ENCODE peak calls at places on chromosomes 13 and 19, in nine cellular contexts. One of them, this sample, is unnamed.

GRCh38 chr19:35122687-35123551 is 7.3 kb downstream of the FXYD3 start:
- DNase-seq in hypothalamus: no peak
- DNase-seq in non-pigmented ciliary epithelial cell: no peak
- DNase-seq in activated CD8-positive, alpha-beta memory T cell treated with anti-CD3 and anti-CD28 coated beads, Interleukin-2, amount 50 U/mL, for 48 hours: no peak
- DNase-seq in germinal center: no peak
- DNase-seq in kidney glomerular epithelial cell: no peak
- DNase-seq in C1 segment of cervical spinal cord: no peak
- DNase-seq in stimulated activated CD4-positive, alpha-beta T cell treated with anti-CD3 and anti-CD28 coated beads, TNF-alpha, amount 100 ng/mL, for 1 hour: no peak
- DNase-seq in NCI-H2081: no peak
- DNase-seq in this sample: no peak

GRCh38 chr19:50796634-50797428 is 6.6 kb downstream of the ACP4 start:
- DNase-seq in hypothalamus: no peak
- DNase-seq in stimulated activated CD4-positive, alpha-beta T cell treated with anti-CD3 and anti-CD28 coated beads, TNF-alpha, amount 100 ng/mL, for 1 hour: no peak
- DNase-seq in non-pigmented ciliary epithelial cell: no peak
- DNase-seq in germinal center: no peak
- DNase-seq in C1 segment of cervical spinal cord: no peak
- DNase-seq in NCI-H2081: no peak
- DNase-seq in kidney glomerular epithelial cell: no peak
- DNase-seq in activated CD8-positive, alpha-beta memory T cell treated with anti-CD3 and anti-CD28 coated beads, Interleukin-2, amount 50 U/mL, for 48 hours: peak; percentile 68
- DNase-seq in this sample: no peak

GRCh38 chr19:493391-494170 is 2.7 kb upstream of the MADCAM1 start:
- DNase-seq in hypothalamus: no peak
- DNase-seq in non-pigmented ciliary epithelial cell: no peak
- DNase-seq in kidney glomerular epithelial cell: no peak
- DNase-seq in stimulated activated CD4-positive, alpha-beta T cell treated with anti-CD3 and anti-CD28 coated beads, TNF-alpha, amount 100 ng/mL, for 1 hour: no peak
- DNase-seq in C1 segment of cervical spinal cord: no peak
- DNase-seq in NCI-H2081: no peak
- DNase-seq in activated CD8-positive, alpha-beta memory T cell treated with anti-CD3 and anti-CD28 coated beads, Interleukin-2, amount 50 U/mL, for 48 hours: no peak
- DNase-seq in germinal center: no peak
- DNase-seq in this sample: peak; percentile 16

GRCh38 chr13:64223016-64223415 is 2807.4 kb upstream of the PCDH20 start:
- DNase-seq in hypothalamus: no peak
- DNase-seq in non-pigmented ciliary epithelial cell: no peak
- DNase-seq in germinal center: no peak
- DNase-seq in stimulated activated CD4-positive, alpha-beta T cell treated with anti-CD3 and anti-CD28 coated beads, TNF-alpha, amount 100 ng/mL, for 1 hour: no peak
- DNase-seq in NCI-H2081: no peak
- DNase-seq in activated CD8-positive, alpha-beta memory T cell treated with anti-CD3 and anti-CD28 coated beads, Interleukin-2, amount 50 U/mL, for 48 hours: no peak
- DNase-seq in C1 segment of cervical spinal cord: no peak
- DNase-seq in kidney glomerular epithelial cell: no peak
- DNase-seq in this sample: no peak

GRCh38 chr13:96091164-96091931 is 1.4 kb downstream of the HS6ST3 start:
- DNase-seq in germinal center: peak; percentile 2
- DNase-seq in non-pigmented ciliary epithelial cell: no peak
- DNase-seq in C1 segment of cervical spinal cord: peak; percentile 2
- DNase-seq in activated CD8-positive, alpha-beta memory T cell treated with anti-CD3 and anti-CD28 coated beads, Interleukin-2, amount 50 U/mL, for 48 hours: peak; percentile 44
- DNase-seq in hypothalamus: peak; percentile 17
- DNase-seq in NCI-H2081: no peak
- DNase-seq in kidney glomerular epithelial cell: no peak
- DNase-seq in stimulated activated CD4-positive, alpha-beta T cell treated with anti-CD3 and anti-CD28 coated beads, TNF-alpha, amount 100 ng/mL, for 1 hour: no peak
- DNase-seq in this sample: peak; percentile 13

GRCh38 chr13:34070544-34071303 is 252.8 kb downstream of the RFC3 start:
- DNase-seq in kidney glomerular epithelial cell: no peak
- DNase-seq in non-pigmented ciliary epithelial cell: no peak
- DNase-seq in hypothalamus: no peak
- DNase-seq in NCI-H2081: no peak
- DNase-seq in stimulated activated CD4-positive, alpha-beta T cell treated with anti-CD3 and anti-CD28 coated beads, TNF-alpha, amount 100 ng/mL, for 1 hour: no peak
- DNase-seq in activated CD8-positive, alpha-beta memory T cell treated with anti-CD3 and anti-CD28 coated beads, Interleukin-2, amount 50 U/mL, for 48 hours: no peak
- DNase-seq in C1 segment of cervical spinal cord: no peak
- DNase-seq in germinal center: no peak
- DNase-seq in this sample: no peak

GRCh38 chr13:51027644-51028043 is 83.4 kb downstream of the C13orf42 start:
- DNase-seq in kidney glomerular epithelial cell: no peak
- DNase-seq in germinal center: no peak
- DNase-seq in C1 segment of cervical spinal cord: no peak
- DNase-seq in stimulated activated CD4-positive, alpha-beta T cell treated with anti-CD3 and anti-CD28 coated beads, TNF-alpha, amount 100 ng/mL, for 1 hour: no peak
- DNase-seq in activated CD8-positive, alpha-beta memory T cell treated with anti-CD3 and anti-CD28 coated beads, Interleukin-2, amount 50 U/mL, for 48 hours: no peak
- DNase-seq in hypothalamus: no peak
- DNase-seq in NCI-H2081: no peak
- DNase-seq in non-pigmented ciliary epithelial cell: no peak
- DNase-seq in this sample: no peak

GRCh38 chr19:44824758-44825157 is 15.9 kb downstream of the BCAM start:
- DNase-seq in germinal center: no peak
- DNase-seq in C1 segment of cervical spinal cord: no peak
- DNase-seq in hypothalamus: no peak
- DNase-seq in stimulated activated CD4-positive, alpha-beta T cell treated with anti-CD3 and anti-CD28 coated beads, TNF-alpha, amount 100 ng/mL, for 1 hour: no peak
- DNase-seq in non-pigmented ciliary epithelial cell: no peak
- DNase-seq in activated CD8-positive, alpha-beta memory T cell treated with anti-CD3 and anti-CD28 coated beads, Interleukin-2, amount 50 U/mL, for 48 hours: no peak
- DNase-seq in kidney glomerular epithelial cell: no peak
- DNase-seq in NCI-H2081: peak; percentile 33
- DNase-seq in this sample: no peak

GRCh38 chr13:97629601-97630272 is 195.8 kb downstream of the RAP2A start:
- DNase-seq in stimulated activated CD4-positive, alpha-beta T cell treated with anti-CD3 and anti-CD28 coated beads, TNF-alpha, amount 100 ng/mL, for 1 hour: no peak
- DNase-seq in germinal center: no peak
- DNase-seq in NCI-H2081: peak; percentile 59
- DNase-seq in activated CD8-positive, alpha-beta memory T cell treated with anti-CD3 and anti-CD28 coated beads, Interleukin-2, amount 50 U/mL, for 48 hours: no peak
- DNase-seq in kidney glomerular epithelial cell: no peak
- DNase-seq in hypothalamus: peak; percentile 9
- DNase-seq in non-pigmented ciliary epithelial cell: no peak
- DNase-seq in C1 segment of cervical spinal cord: no peak
- DNase-seq in this sample: no peak

GRCh38 chr19:45630463-45630862 is 8.7 kb downstream of the EML2 start:
- DNase-seq in activated CD8-positive, alpha-beta memory T cell treated with anti-CD3 and anti-CD28 coated beads, Interleukin-2, amount 50 U/mL, for 48 hours: no peak
- DNase-seq in NCI-H2081: no peak
- DNase-seq in kidney glomerular epithelial cell: peak; percentile 76
- DNase-seq in germinal center: no peak
- DNase-seq in hypothalamus: no peak
- DNase-seq in C1 segment of cervical spinal cord: no peak
- DNase-seq in non-pigmented ciliary epithelial cell: peak; percentile 85
- DNase-seq in stimulated activated CD4-positive, alpha-beta T cell treated with anti-CD3 and anti-CD28 coated beads, TNF-alpha, amount 100 ng/mL, for 1 hour: no peak
- DNase-seq in this sample: no peak

GRCh38 chr19:53903055-53903680 is 5.9 kb upstream of the CACNG7 start:
- DNase-seq in hypothalamus: no peak
- DNase-seq in germinal center: no peak
- DNase-seq in kidney glomerular epithelial cell: peak; percentile 42
- DNase-seq in non-pigmented ciliary epithelial cell: peak; percentile 8
- DNase-seq in C1 segment of cervical spinal cord: no peak
- DNase-seq in NCI-H2081: no peak
- DNase-seq in activated CD8-positive, alpha-beta memory T cell treated with anti-CD3 and anti-CD28 coated beads, Interleukin-2, amount 50 U/mL, for 48 hours: no peak
- DNase-seq in stimulated activated CD4-positive, alpha-beta T cell treated with anti-CD3 and anti-CD28 coated beads, TNF-alpha, amount 100 ng/mL, for 1 hour: no peak
- DNase-seq in this sample: no peak

GRCh38 chr13:41470187-41470586 is 12.8 kb downstream of the RGCC start:
- DNase-seq in kidney glomerular epithelial cell: no peak
- DNase-seq in germinal center: no peak
- DNase-seq in C1 segment of cervical spinal cord: no peak
- DNase-seq in hypothalamus: no peak
- DNase-seq in activated CD8-positive, alpha-beta memory T cell treated with anti-CD3 and anti-CD28 coated beads, Interleukin-2, amount 50 U/mL, for 48 hours: no peak
- DNase-seq in non-pigmented ciliary epithelial cell: no peak
- DNase-seq in stimulated activated CD4-positive, alpha-beta T cell treated with anti-CD3 and anti-CD28 coated beads, TNF-alpha, amount 100 ng/mL, for 1 hour: no peak
- DNase-seq in NCI-H2081: no peak
- DNase-seq in this sample: no peak